ENCODE peak calls at places on chromosomes 3 and 15, in nine cellular contexts. O is activated naive CD8-positive, alpha-beta T cell treated with anti-CD3 and anti-CD28 coated beads for 36 hours; D is germinal center; Z is ovary; L is NCI-H1092; M is stimulated activated CD4-positive, alpha-beta T cell treated with anti-CD3 and anti-CD28 coated beads, Interleukin-12 subunit alpha, Interleukin-12 subunit beta, amount 100 ng/mL, for 4 hours; Q is lower leg skin; H is activated CD8-positive, alpha-beta memory T cell treated with anti-CD3 and anti-CD28 coated beads, Interleukin-2, amount 50 U/mL, for 48 hours; X is SJSA1. B is an unnamed sample.

GRCh38 chr15:71683401-71684274 is 126.7 kb upstream of the NR2E3 start:
- DNase-seq in O (no peak), D (no peak), Z (no peak), L (no peak), M (no peak), Q (no peak), H (no peak), X (peak; percentile 40), B (no peak)

GRCh38 chr3:13111173-13111873 is 38.1 kb upstream of the IQSEC1 start:
- DNase-seq in O (no peak), D (peak; percentile 29), Z (no peak), L (no peak), M (no peak), Q (no peak), H (no peak), X (no peak), B (no peak)

GRCh38 chr3:112979244-112979832 is 4.4 kb upstream of the CD200R1 start:
- DNase-seq in O (no peak), D (peak; percentile 32), Z (no peak), L (no peak), M (no peak), Q (no peak), H (no peak), X (peak; percentile 17), B (no peak)

GRCh38 chr15:32893412-32893811 is 175.6 kb downstream of the GREM1 start:
- DNase-seq in O (no peak), D (no peak), Z (no peak), L (no peak), M (no peak), Q (no peak), H (no peak), X (no peak), B (no peak)

GRCh38 chr3:125163739-125164601 is 48.6 kb downstream of the SLC12A8 start:
- DNase-seq in O (no peak), D (peak; percentile 50), Z (no peak), L (no peak), M (no peak), Q (no peak), H (no peak), X (peak; percentile 25), B (no peak)

GRCh38 chr15:34795267-34796081 is at the start of gene ACTC1:
- DNase-seq in O (peak; percentile 4), D (no peak), Z (peak; percentile 31), L (no peak), M (no peak), Q (no peak), H (peak; percentile 55), X (peak; percentile 41), B (no peak)

GRCh38 chr3:52277071-52277964 is 1.1 kb downstream of the WDR82 start:
- DNase-seq in O (peak; percentile 85), D (peak; percentile 55), Z (peak; percentile 90), L (peak; percentile 43), M (peak; percentile 73), Q (peak; percentile 62), H (peak; percentile 91), X (peak; percentile 54), B (peak; percentile 65)

GRCh38 chr15:60004846-60005351 is 788 bp downstream of the FOXB1 start:
- DNase-seq in O (no peak), D (no peak), Z (no peak), L (no peak), M (no peak), Q (no peak), H (peak; percentile 75), X (peak; percentile 7), B (peak; percentile 25)

GRCh38 chr15:70214266-70214665 is 116.5 kb upstream of the TLE3 start:
- DNase-seq in O (no peak), D (peak; percentile 27), Z (no peak), L (no peak), M (no peak), Q (no peak), H (no peak), X (no peak), B (no peak)

GRCh38 chr3:17288839-17289399 is 404.2 kb downstream of the PLCL2 start:
- DNase-seq in O (no peak), D (no peak), Z (no peak), L (no peak), M (no peak), Q (no peak), H (no peak), X (no peak), B (no peak)

GRCh38 chr3:14369675-14370669 is 32.4 kb upstream of the SLC6A6 start:
- DNase-seq in O (no peak), D (no peak), Z (no peak), L (no peak), M (no peak), Q (no peak), H (no peak), X (no peak), B (no peak)

GRCh38 chr3:80232760-80233159 is 465.0 kb upstream of the ROBO1 start:
- DNase-seq in O (no peak), D (no peak), Z (no peak), L (no peak), M (no peak), Q (no peak), H (no peak), X (peak; percentile 52), B (no peak)

GRCh38 chr3:130894873-130895330 is 1.0 kb downstream of the ATP2C1 start:
- DNase-seq in O (no peak), D (no peak), Z (no peak), L (no peak), M (no peak), Q (no peak), H (no peak), X (peak; percentile 33), B (peak; percentile 20)

GRCh38 chr3:28050120-28050519 is 191.3 kb upstream of the CMC1 start:
- DNase-seq in O (no peak), D (no peak), Z (no peak), L (no peak), M (no peak), Q (no peak), H (no peak), X (no peak), B (no peak)

GRCh38 chr15:39061952-39062464 is 497.4 kb upstream of the RASGRP1 start:
- DNase-seq in O (no peak), D (no peak), Z (no peak), L (no peak), M (no peak), Q (no peak), H (no peak), X (no peak), B (no peak)

GRCh38 chr15:79673416-79674123 is 223.2 kb downstream of the MTHFS start:
- DNase-seq in O (peak; percentile 4), D (peak; percentile 21), Z (no peak), L (no peak), M (no peak), Q (no peak), H (no peak), X (peak; percentile 62), B (peak; percentile 54)

GRCh38 chr3:61685755-61686154 is 124.4 kb downstream of the PTPRG start:
- DNase-seq in O (no peak), D (no peak), Z (no peak), L (peak; percentile 74), M (no peak), Q (no peak), H (no peak), X (no peak), B (no peak)

GRCh38 chr3:20527368-20527767 is 341.4 kb upstream of the SGO1 start:
- DNase-seq in O (no peak), D (no peak), Z (no peak), L (no peak), M (no peak), Q (no peak), H (no peak), X (no peak), B (no peak)

GRCh38 chr15:90029024-90029423 is 27.9 kb downstream of the ZNF710 start:
- DNase-seq in O (no peak), D (no peak), Z (no peak), L (no peak), M (no peak), Q (no peak), H (no peak), X (no peak), B (no peak)

GRCh38 chr15:70127288-70127746 is 29.6 kb upstream of the TLE3 start:
- DNase-seq in O (no peak), D (no peak), Z (no peak), L (no peak), M (no peak), Q (peak; percentile 39), H (no peak), X (peak; percentile 51), B (no peak)

GRCh38 chr15:35136552-35136951 is 51.5 kb upstream of the NANOGP8 start:
- DNase-seq in O (no peak), D (no peak), Z (no peak), L (no peak), M (no peak), Q (no peak), H (no peak), X (no peak), B (peak; percentile 36)

GRCh38 chr15:88257311-88257901 is 867 bp upstream of the NTRK3 start:
- DNase-seq in O (peak; percentile 14), D (no peak), Z (no peak), L (no peak), M (no peak), Q (no peak), H (no peak), X (no peak), B (peak; percentile 44)

GRCh38 chr3:181838940-181839914 is 127.5 kb downstream of the SOX2 start:
- DNase-seq in O (no peak), D (peak; percentile 17), Z (no peak), L (peak; percentile 38), M (no peak), Q (no peak), H (no peak), X (peak; percentile 16), B (no peak)

GRCh38 chr15:98952381-98952803 is 55.2 kb downstream of the PGPEP1L start:
- DNase-seq in O (peak; percentile 10), D (no peak), Z (no peak), L (no peak), M (no peak), Q (no peak), H (no peak), X (no peak), B (peak; percentile 84)